ENCODE peak calls at places on chromosomes 3 and 15, in ten cellular contexts. X is tibial artery; Y is SK-N-SH; Q is Caco-2; N is astrocyte of the spinal cord; K is breast epithelium; G is mesendoderm; J is choroid plexus epithelial cell; R is AG04450; U is Jurkat, Clone E6-1. D is an unnamed sample.

GRCh38 chr15:45645026-45645980 is 10.5 kb downstream of the SQOR start:
- DNase-seq in G (no peak), U (no peak), R (no peak), K (no peak), Y (no peak), X (no peak), Q (no peak), J (peak), N (peak), D (no peak)

GRCh38 chr3:13767030-13767429 is 112.8 kb downstream of the WNT7A start:
- DNase-seq in J (no peak), U (no peak), N (no peak), G (no peak), X (no peak), K (no peak), Y (no peak), R (no peak), Q (no peak), D (no peak)

GRCh38 chr3:86782271-86782670 is 208.7 kb downstream of the VGLL3 start:
- DNase-seq in K (no peak), N (peak), Y (no peak), R (no peak), G (no peak), U (no peak), X (no peak), J (peak), Q (no peak), D (no peak)

GRCh38 chr3:134235677-134236076 is 15.0 kb downstream of the RYK start:
- DNase-seq in N (no peak), U (no peak), J (no peak), K (no peak), R (no peak), Q (no peak), X (no peak), G (peak), Y (no peak), D (no peak)

GRCh38 chr3:139227165-139227564 is 116.7 kb upstream of the MRPS22 start:
- DNase-seq in Y (no peak), X (no peak), G (no peak), K (no peak), J (no peak), Q (no peak), U (no peak), R (no peak), N (no peak), D (no peak)

GRCh38 chr3:193140381-193140780 is 100.6 kb upstream of the PLAAT1 start:
- DNase-seq in Y (no peak), X (no peak), U (peak), Q (no peak), R (no peak), G (no peak), J (no peak), K (no peak), N (peak), D (no peak)

GRCh38 chr3:133038089-133038730 is at the start of gene TMEM108:
- DNase-seq in N (peak), R (peak), X (peak), Q (no peak), G (peak), K (peak), U (no peak), J (peak), Y (peak), D (peak)

GRCh38 chr15:31217566-31218270 is 108.9 kb upstream of the KLF13 start:
- DNase-seq in X (peak), U (no peak), G (no peak), K (no peak), Q (no peak), Y (no peak), N (no peak), R (no peak), J (no peak), D (no peak)

GRCh38 chr3:134197681-134198261 is 52.9 kb downstream of the RYK start:
- DNase-seq in G (peak), R (peak), J (peak), Y (peak), Q (no peak), U (peak), X (no peak), N (peak), K (no peak), D (no peak)

GRCh38 chr15:95300958-95301357 is 1029.5 kb upstream of the NR2F2 start:
- DNase-seq in N (no peak), Y (no peak), K (no peak), Q (no peak), J (peak), U (no peak), X (no peak), G (no peak), R (no peak), D (no peak)

GRCh38 chr3:61650276-61650675 is 88.9 kb downstream of the PTPRG start:
- DNase-seq in X (peak), N (peak), J (peak), U (no peak), Q (no peak), K (no peak), G (no peak), Y (no peak), R (no peak), D (peak)

GRCh38 chr15:41254560-41254959 is 23.5 kb downstream of the CHP1 start:
- DNase-seq in K (no peak), J (no peak), N (no peak), R (no peak), Y (no peak), U (peak), G (no peak), X (no peak), Q (no peak), D (no peak)

GRCh38 chr3:193400304-193400703 is 21.8 kb upstream of the ATP13A5 start:
- DNase-seq in Q (no peak), Y (no peak), X (no peak), N (no peak), J (no peak), U (no peak), G (no peak), K (no peak), R (no peak), D (no peak)

GRCh38 chr3:39147711-39148115 is 5.7 kb downstream of the CSRNP1 start:
- DNase-seq in Y (no peak), Q (no peak), J (peak), N (peak), G (peak), X (peak), R (no peak), U (peak), K (no peak), D (peak)

GRCh38 chr3:40505599-40506462 is at the start of gene ZNF620:
- DNase-seq in R (no peak), X (peak), G (peak), U (no peak), N (peak), Q (peak), K (peak), J (peak), Y (peak), D (peak)

GRCh38 chr15:48898083-48898482 is 20.1 kb downstream of the EID1 start:
- DNase-seq in R (no peak), U (no peak), G (no peak), Y (no peak), J (no peak), X (no peak), N (no peak), Q (no peak), K (no peak), D (no peak)

GRCh38 chr15:62569460-62570404 is 404.6 kb upstream of the C2CD4B start:
- DNase-seq in G (no peak), N (peak), K (peak), Q (peak), R (peak), Y (peak), X (peak), J (peak), U (peak), D (peak)

GRCh38 chr15:88658972-88659931 is 20.4 kb downstream of the ISG20 start:
- DNase-seq in J (no peak), K (no peak), G (no peak), U (no peak), N (peak), R (no peak), Y (no peak), Q (no peak), X (peak), D (no peak)

GRCh38 chr15:69298354-69298696 is 387 bp upstream of the PAQR5 start:
- DNase-seq in R (no peak), Q (no peak), Y (no peak), N (no peak), G (no peak), X (peak), J (no peak), K (no peak), U (no peak), D (no peak)
- H3K4me3 ChIP-seq in R (peak), Q (peak), Y (peak), N (peak), G (no peak), X (peak), J (peak), K (peak), U (no peak), D (no peak)

DNA sequence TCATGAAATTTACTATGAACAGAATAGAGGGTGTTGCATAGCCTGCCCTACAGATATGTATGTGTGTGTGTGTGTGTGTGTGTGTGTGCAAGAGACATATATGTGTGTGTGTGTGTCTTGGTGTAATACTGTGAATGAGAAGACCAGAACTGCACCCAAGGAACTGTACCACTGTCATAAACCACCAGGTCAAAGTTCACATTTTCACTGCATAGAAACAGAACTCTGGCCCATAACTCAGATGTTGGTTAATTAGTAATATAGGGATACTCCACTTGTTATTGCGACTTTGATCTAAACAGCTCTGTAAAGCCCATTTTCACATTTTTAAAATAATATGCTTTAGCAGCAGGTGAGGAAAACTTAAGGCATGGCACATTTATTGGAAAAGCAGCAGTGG is 111.8 kb downstream of the IGF2BP2 start:
- DNase-seq in J (no peak), N (no peak), U (no peak), X (no peak), G (no peak), K (no peak), Q (no peak), R (no peak), Y (no peak), D (peak)
- H3K4me3 ChIP-seq in J (no peak), N (no peak), U (no peak), X (no peak), G (no peak), K (no peak), Q (no peak), R (no peak), Y (no peak), D (no peak)

GRCh38 chr3:541328-541727 is 344.8 kb downstream of the CHL1 start:
- DNase-seq in K (no peak), U (no peak), N (no peak), G (peak), J (no peak), X (no peak), R (no peak), Q (no peak), Y (no peak), D (no peak)

GRCh38 chr3:536417-536813 is 339.9 kb downstream of the CHL1 start:
- DNase-seq in N (no peak), X (no peak), J (no peak), R (no peak), Q (no peak), Y (no peak), K (no peak), U (no peak), G (no peak), D (no peak)

GRCh38 chr3:542030-542429 is 345.5 kb downstream of the CHL1 start:
- DNase-seq in K (no peak), X (no peak), Q (no peak), N (no peak), G (no peak), Y (no peak), J (no peak), R (no peak), U (no peak), D (no peak)
- H3K4me3 ChIP-seq in K (no peak), X (no peak), Q (no peak), N (no peak), G (no peak), Y (no peak), J (no peak), R (no peak), U (no peak), D (no peak)

DNA sequence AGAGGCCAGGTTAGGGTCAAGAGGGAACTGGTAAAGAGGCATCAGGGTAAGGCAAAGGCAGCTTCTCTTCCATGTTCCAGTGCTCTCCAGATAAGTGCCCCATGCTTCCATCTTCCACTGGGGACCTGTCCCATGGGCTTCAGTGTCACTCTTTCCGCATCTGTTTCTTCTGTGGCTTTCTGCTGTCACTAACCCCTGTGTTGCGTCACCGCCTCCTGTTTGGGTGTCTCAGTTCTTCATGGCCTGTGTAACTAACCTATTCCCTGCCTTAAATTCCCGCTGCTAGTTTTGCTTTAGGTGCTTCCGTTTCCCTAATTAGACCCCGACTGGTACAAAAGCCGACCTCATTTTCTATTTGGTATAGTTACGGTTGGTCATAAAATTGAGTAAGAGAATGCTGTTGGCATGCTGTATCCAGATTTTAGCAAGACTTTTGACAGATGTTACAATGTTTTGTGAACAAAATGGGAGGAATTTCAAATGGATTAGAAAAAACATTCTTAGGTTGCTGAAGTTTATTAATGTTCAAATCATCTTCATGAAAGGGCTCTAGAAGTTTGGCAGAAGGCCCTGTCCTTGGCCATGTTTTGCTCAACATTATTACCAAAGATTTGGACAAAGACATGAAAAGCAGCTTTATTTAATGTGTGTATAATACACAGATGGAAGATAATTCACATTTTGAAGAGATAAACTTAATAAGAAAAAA is 245.3 kb downstream of the BBX start:
- DNase-seq in K (no peak), J (no peak), U (no peak), R (no peak), Y (no peak), N (no peak), X (no peak), Q (no peak), G (no peak), D (no peak)
- H3K4me3 ChIP-seq in K (no peak), J (no peak), U (no peak), R (no peak), Y (no peak), N (no peak), X (no peak), Q (no peak), G (no peak), D (no peak)

GRCh38 chr3:8480699-8481098 is 20.9 kb upstream of the LMCD1 start:
- DNase-seq in R (no peak), J (no peak), U (no peak), N (no peak), X (no peak), K (no peak), Q (no peak), Y (no peak), G (no peak), D (no peak)
- H3K4me3 ChIP-seq in R (no peak), J (no peak), U (no peak), N (no peak), X (no peak), K (no peak), Q (no peak), Y (no peak), G (no peak), D (no peak)

GRCh38 chr3:52784021-52784621 is 6.7 kb downstream of the ITIH1 start:
- DNase-seq in U (no peak), R (no peak), K (peak), N (no peak), G (no peak), Q (peak), J (no peak), X (peak), Y (no peak), D (no peak)
- H3K4me3 ChIP-seq in U (no peak), R (no peak), K (no peak), N (no peak), G (no peak), Q (no peak), J (no peak), X (no peak), Y (no peak), D (no peak)

DNA sequence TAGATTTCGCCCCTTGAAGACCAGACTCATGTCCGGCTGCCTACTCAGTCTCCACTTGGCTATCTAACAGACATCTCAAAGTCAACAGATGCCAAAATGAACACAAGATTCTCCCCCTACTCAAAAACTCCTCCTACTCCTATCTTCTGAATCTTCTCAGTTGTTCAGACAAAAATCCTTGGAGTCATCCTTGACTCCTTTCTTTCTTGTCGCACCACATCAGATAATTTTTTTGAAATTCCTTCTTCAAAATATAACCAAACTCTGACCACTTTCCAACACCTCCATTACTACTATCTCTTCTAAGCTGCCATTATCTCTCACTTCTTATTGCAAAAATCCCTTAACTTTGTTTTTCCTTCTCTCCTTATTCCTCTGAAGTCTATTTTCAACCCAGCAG is 141.9 kb upstream of the SLC7A14 start:
- DNase-seq in Y (no peak), Q (no peak), R (no peak), G (no peak), X (no peak), J (no peak), U (no peak), K (no peak), N (no peak), D (no peak)
- H3K4me3 ChIP-seq in Y (no peak), Q (no peak), R (no peak), G (no peak), X (no peak), J (no peak), U (no peak), K (no peak), N (no peak), D (no peak)

D was measured in mucosa of descending colon.